ENCODE peak calls at places on chromosomes 4 and X, in nine cellular contexts. O, U, J, M, L, P, R, H and A are unnamed samples.

GRCh38 chrX:47958943-47959342 is 44.8 kb downstream of the ZNF182 start:
- DNase-seq in R (no peak), U (no peak), H (peak), L (no peak), P (no peak), J (peak), O (no peak), M (no peak), A (no peak)

GRCh38 chrX:123450217-123450616 is 266.1 kb downstream of the GRIA3 start:
- DNase-seq in M (no peak), H (peak), P (no peak), O (no peak), R (peak), L (no peak), J (peak), U (no peak), A (no peak)

GRCh38 chr4:179097741-179098140 is 1655.5 kb upstream of the AGA start:
- DNase-seq in H (no peak), L (no peak), U (no peak), J (no peak), P (no peak), O (no peak), M (no peak), R (peak), A (no peak)

GRCh38 chrX:153935326-153935851 is 552 bp upstream of the NAA10 start:
- DNase-seq in H (no peak), J (no peak), M (no peak), P (no peak), L (no peak), U (no peak), R (no peak), O (no peak), A (no peak)

GRCh38 chr4:128241425-128241913 is 46.1 kb downstream of the PGRMC2 start:
- DNase-seq in H (peak), P (no peak), L (no peak), U (peak), M (no peak), R (peak), J (peak), O (peak), A (no peak)

GRCh38 chrX:10043386-10043785 is 76.2 kb downstream of the CLDN34 start:
- DNase-seq in J (no peak), P (no peak), L (peak), U (no peak), O (no peak), H (no peak), M (no peak), R (no peak), A (no peak)

GRCh38 chr4:2412534-2412884 is 5.9 kb downstream of the ZFYVE28 start:
- DNase-seq in R (no peak), J (no peak), H (no peak), O (no peak), L (no peak), P (no peak), U (no peak), M (peak), A (no peak)

GRCh38 chrX:111040377-111041017 is 55.5 kb upstream of the PAK3 start:
- DNase-seq in H (no peak), L (no peak), M (no peak), J (peak), P (no peak), O (peak), U (no peak), R (no peak), A (no peak)

GRCh38 chrX:10756365-10756915 is 136.1 kb upstream of the MID1 start:
- DNase-seq in J (peak), R (peak), L (no peak), P (no peak), M (no peak), O (peak), H (no peak), U (no peak), A (no peak)

GRCh38 chrX:131704136-131704695 is 160.3 kb downstream of the OR13H1 start:
- DNase-seq in H (no peak), P (peak), J (peak), L (peak), O (no peak), M (peak), R (no peak), U (no peak), A (peak)

GRCh38 chr4:102640669-102641068 is 120.1 kb downstream of the MANBA start:
- DNase-seq in J (peak), L (no peak), R (peak), P (no peak), U (no peak), H (no peak), M (no peak), O (no peak), A (no peak)

GRCh38 chr4:17232575-17233253 is 279.2 kb downstream of the QDPR start:
- DNase-seq in P (no peak), J (peak), H (peak), L (no peak), M (no peak), U (no peak), R (peak), O (no peak), A (no peak)

GRCh38 chrX:906586-906985 is 276.0 kb downstream of the SHOX start:
- DNase-seq in U (peak), O (no peak), P (no peak), M (no peak), J (no peak), L (no peak), H (no peak), R (no peak), A (no peak)